ENCODE peak calls at places on chromosome 19, in nine cellular contexts. One of them, this sample, is unnamed.
A peak's percentile ranks its signal among the peaks of the same experiment; 100 is the strongest.

GRCh38 chr19:1266818-1267440 is 2.2 kb upstream of the CIRBP start:
- DNase-seq in stimulated activated CD8-positive, alpha-beta memory T cell treated with anti-CD3 and anti-CD28 coated beads, Interleukin-12 subunit alpha, Interleukin-12 subunit beta, amount 100 ng/mL, for 4 hours: peak; percentile 62
- DNase-seq in MCF 10A: peak; percentile 56
- DNase-seq in endothelial cell: peak; percentile 89
- DNase-seq in ELF-1: peak; percentile 83
- DNase-seq in T-helper 1 cell: peak; percentile 57
- DNase-seq in H7: peak; percentile 95
- DNase-seq in CD4-positive, alpha-beta T cell: no peak
- DNase-seq in mucosa of descending colon: peak; percentile 83
- DNase-seq in this sample: peak; percentile 65

GRCh38 chr19:340620-341385 is 3.8 kb downstream of the MIER2 start:
- DNase-seq in MCF 10A: no peak
- DNase-seq in CD4-positive, alpha-beta T cell: no peak
- DNase-seq in H7: peak; percentile 43
- DNase-seq in stimulated activated CD8-positive, alpha-beta memory T cell treated with anti-CD3 and anti-CD28 coated beads, Interleukin-12 subunit alpha, Interleukin-12 subunit beta, amount 100 ng/mL, for 4 hours: no peak
- DNase-seq in mucosa of descending colon: no peak
- DNase-seq in T-helper 1 cell: no peak
- DNase-seq in endothelial cell: no peak
- DNase-seq in ELF-1: no peak
- DNase-seq in this sample: no peak

GRCh38 chr19:4206818-4207484 is 22.4 kb upstream of the EBI3 start:
- DNase-seq in stimulated activated CD8-positive, alpha-beta memory T cell treated with anti-CD3 and anti-CD28 coated beads, Interleukin-12 subunit alpha, Interleukin-12 subunit beta, amount 100 ng/mL, for 4 hours: no peak
- DNase-seq in CD4-positive, alpha-beta T cell: no peak
- DNase-seq in MCF 10A: peak; percentile 32
- DNase-seq in mucosa of descending colon: peak; percentile 36
- DNase-seq in endothelial cell: no peak
- DNase-seq in H7: peak; percentile 68
- DNase-seq in ELF-1: peak; percentile 40
- DNase-seq in T-helper 1 cell: no peak
- DNase-seq in this sample: no peak

GRCh38 chr19:16144216-16144581 is 714 bp downstream of the HSH2D start:
- DNase-seq in CD4-positive, alpha-beta T cell: no peak
- DNase-seq in MCF 10A: no peak
- DNase-seq in T-helper 1 cell: no peak
- DNase-seq in stimulated activated CD8-positive, alpha-beta memory T cell treated with anti-CD3 and anti-CD28 coated beads, Interleukin-12 subunit alpha, Interleukin-12 subunit beta, amount 100 ng/mL, for 4 hours: no peak
- DNase-seq in endothelial cell: no peak
- DNase-seq in H7: no peak
- DNase-seq in ELF-1: no peak
- DNase-seq in mucosa of descending colon: no peak
- DNase-seq in this sample: no peak

GRCh38 chr19:52640916-52641315 is 2.8 kb upstream of the ZNF83 start:
- DNase-seq in stimulated activated CD8-positive, alpha-beta memory T cell treated with anti-CD3 and anti-CD28 coated beads, Interleukin-12 subunit alpha, Interleukin-12 subunit beta, amount 100 ng/mL, for 4 hours: no peak
- DNase-seq in MCF 10A: no peak
- DNase-seq in H7: peak; percentile 88
- DNase-seq in mucosa of descending colon: no peak
- DNase-seq in ELF-1: peak; percentile 54
- DNase-seq in CD4-positive, alpha-beta T cell: no peak
- DNase-seq in endothelial cell: no peak
- DNase-seq in T-helper 1 cell: no peak
- DNase-seq in this sample: no peak

GRCh38 chr19:35031072-35031881 is 1.0 kb downstream of the SCN1B start:
- DNase-seq in MCF 10A: no peak
- DNase-seq in stimulated activated CD8-positive, alpha-beta memory T cell treated with anti-CD3 and anti-CD28 coated beads, Interleukin-12 subunit alpha, Interleukin-12 subunit beta, amount 100 ng/mL, for 4 hours: no peak
- DNase-seq in endothelial cell: no peak
- DNase-seq in T-helper 1 cell: no peak
- DNase-seq in H7: peak; percentile 92
- DNase-seq in ELF-1: peak; percentile 86
- DNase-seq in CD4-positive, alpha-beta T cell: no peak
- DNase-seq in mucosa of descending colon: no peak
- DNase-seq in this sample: no peak

GRCh38 chr19:2334986-2335846 is 6.7 kb downstream of the SPPL2B start:
- DNase-seq in stimulated activated CD8-positive, alpha-beta memory T cell treated with anti-CD3 and anti-CD28 coated beads, Interleukin-12 subunit alpha, Interleukin-12 subunit beta, amount 100 ng/mL, for 4 hours: no peak
- DNase-seq in T-helper 1 cell: no peak
- DNase-seq in MCF 10A: no peak
- DNase-seq in mucosa of descending colon: no peak
- DNase-seq in endothelial cell: no peak
- DNase-seq in ELF-1: no peak
- DNase-seq in H7: peak; percentile 80
- DNase-seq in CD4-positive, alpha-beta T cell: no peak
- DNase-seq in this sample: no peak

GRCh38 chr19:56759531-56759930 is 81.0 kb downstream of the PEG3 start:
- DNase-seq in endothelial cell: no peak
- DNase-seq in mucosa of descending colon: no peak
- DNase-seq in ELF-1: no peak
- DNase-seq in H7: no peak
- DNase-seq in stimulated activated CD8-positive, alpha-beta memory T cell treated with anti-CD3 and anti-CD28 coated beads, Interleukin-12 subunit alpha, Interleukin-12 subunit beta, amount 100 ng/mL, for 4 hours: no peak
- DNase-seq in T-helper 1 cell: no peak
- DNase-seq in CD4-positive, alpha-beta T cell: no peak
- DNase-seq in MCF 10A: no peak
- DNase-seq in this sample: no peak

GRCh38 chr19:38173324-38174041 is 50.5 kb downstream of the DPF1 start:
- DNase-seq in H7: no peak
- DNase-seq in endothelial cell: no peak
- DNase-seq in mucosa of descending colon: no peak
- DNase-seq in CD4-positive, alpha-beta T cell: no peak
- DNase-seq in ELF-1: no peak
- DNase-seq in MCF 10A: peak; percentile 99
- DNase-seq in stimulated activated CD8-positive, alpha-beta memory T cell treated with anti-CD3 and anti-CD28 coated beads, Interleukin-12 subunit alpha, Interleukin-12 subunit beta, amount 100 ng/mL, for 4 hours: no peak
- DNase-seq in T-helper 1 cell: no peak
- DNase-seq in this sample: no peak

GRCh38 chr19:13037161-13037560 is 41.9 kb downstream of the NFIX start:
- DNase-seq in H7: no peak
- DNase-seq in stimulated activated CD8-positive, alpha-beta memory T cell treated with anti-CD3 and anti-CD28 coated beads, Interleukin-12 subunit alpha, Interleukin-12 subunit beta, amount 100 ng/mL, for 4 hours: no peak
- DNase-seq in CD4-positive, alpha-beta T cell: no peak
- DNase-seq in MCF 10A: peak; percentile 59
- DNase-seq in ELF-1: no peak
- DNase-seq in mucosa of descending colon: no peak
- DNase-seq in T-helper 1 cell: no peak
- DNase-seq in endothelial cell: no peak
- DNase-seq in this sample: no peak

GRCh38 chr19:15577184-15577771 is 37.7 kb upstream of the CYP4F8 start:
- DNase-seq in mucosa of descending colon: no peak
- DNase-seq in stimulated activated CD8-positive, alpha-beta memory T cell treated with anti-CD3 and anti-CD28 coated beads, Interleukin-12 subunit alpha, Interleukin-12 subunit beta, amount 100 ng/mL, for 4 hours: no peak
- DNase-seq in MCF 10A: no peak
- DNase-seq in endothelial cell: no peak
- DNase-seq in CD4-positive, alpha-beta T cell: no peak
- DNase-seq in T-helper 1 cell: no peak
- DNase-seq in H7: no peak
- DNase-seq in ELF-1: no peak
- DNase-seq in this sample: no peak

GRCh38 chr19:46946090-46946489 is 73.5 kb upstream of the NPAS1 start:
- DNase-seq in CD4-positive, alpha-beta T cell: no peak
- DNase-seq in stimulated activated CD8-positive, alpha-beta memory T cell treated with anti-CD3 and anti-CD28 coated beads, Interleukin-12 subunit alpha, Interleukin-12 subunit beta, amount 100 ng/mL, for 4 hours: no peak
- DNase-seq in ELF-1: no peak
- DNase-seq in endothelial cell: no peak
- DNase-seq in T-helper 1 cell: no peak
- DNase-seq in mucosa of descending colon: peak; percentile 51
- DNase-seq in H7: no peak
- DNase-seq in MCF 10A: no peak
- DNase-seq in this sample: no peak

GRCh38 chr19:31553112-31553843 is 204.0 kb upstream of the TSHZ3 start:
- DNase-seq in MCF 10A: no peak
- DNase-seq in H7: no peak
- DNase-seq in ELF-1: no peak
- DNase-seq in T-helper 1 cell: no peak
- DNase-seq in stimulated activated CD8-positive, alpha-beta memory T cell treated with anti-CD3 and anti-CD28 coated beads, Interleukin-12 subunit alpha, Interleukin-12 subunit beta, amount 100 ng/mL, for 4 hours: no peak
- DNase-seq in endothelial cell: no peak
- DNase-seq in CD4-positive, alpha-beta T cell: no peak
- DNase-seq in mucosa of descending colon: peak; percentile 3
- DNase-seq in this sample: no peak

GRCh38 chr19:3234800-3235199 is 10.3 kb downstream of the CELF5 start:
- DNase-seq in T-helper 1 cell: no peak
- DNase-seq in stimulated activated CD8-positive, alpha-beta memory T cell treated with anti-CD3 and anti-CD28 coated beads, Interleukin-12 subunit alpha, Interleukin-12 subunit beta, amount 100 ng/mL, for 4 hours: no peak
- DNase-seq in endothelial cell: peak; percentile 36
- DNase-seq in H7: peak; percentile 83
- DNase-seq in CD4-positive, alpha-beta T cell: no peak
- DNase-seq in ELF-1: no peak
- DNase-seq in mucosa of descending colon: no peak
- DNase-seq in MCF 10A: no peak
- DNase-seq in this sample: no peak

GRCh38 chr19:3868770-3869456 is at the start of gene ZFR2:
- DNase-seq in CD4-positive, alpha-beta T cell: peak; percentile 20
- DNase-seq in T-helper 1 cell: no peak
- DNase-seq in ELF-1: peak; percentile 80
- DNase-seq in endothelial cell: peak; percentile 47
- DNase-seq in MCF 10A: no peak
- DNase-seq in H7: peak; percentile 95
- DNase-seq in stimulated activated CD8-positive, alpha-beta memory T cell treated with anti-CD3 and anti-CD28 coated beads, Interleukin-12 subunit alpha, Interleukin-12 subunit beta, amount 100 ng/mL, for 4 hours: no peak
- DNase-seq in mucosa of descending colon: no peak
- DNase-seq in this sample: peak; percentile 6

GRCh38 chr19:4208385-4209094 is 20.8 kb upstream of the EBI3 start:
- DNase-seq in stimulated activated CD8-positive, alpha-beta memory T cell treated with anti-CD3 and anti-CD28 coated beads, Interleukin-12 subunit alpha, Interleukin-12 subunit beta, amount 100 ng/mL, for 4 hours: no peak
- DNase-seq in H7: peak; percentile 82
- DNase-seq in endothelial cell: no peak
- DNase-seq in CD4-positive, alpha-beta T cell: no peak
- DNase-seq in mucosa of descending colon: peak; percentile 64
- DNase-seq in T-helper 1 cell: no peak
- DNase-seq in ELF-1: peak; percentile 85
- DNase-seq in MCF 10A: peak; percentile 50
- DNase-seq in this sample: no peak